ENCODE peak calls at places on chromosome 20, in five cellular contexts. M, L, R, K and Q are unnamed samples.

GRCh38 chr20:13839421-13840092 is 54.7 kb downstream of the NDUFAF5 start:
- DNase-seq in R (no peak), L (peak), K (no peak), M (no peak), Q (no peak)

GRCh38 chr20:25056601-25057233 is 1.2 kb downstream of the ACSS1 start:
- DNase-seq in L (no peak), R (no peak), M (no peak), K (no peak), Q (no peak)

GRCh38 chr20:32207626-32208498 is at the start of the genes PLAGL2 and POFUT1:
- DNase-seq in R (peak), K (peak), M (peak), L (peak), Q (peak)

GRCh38 chr20:48818481-48818987 is 9.3 kb downstream of the PREX1 start:
- DNase-seq in R (no peak), M (no peak), K (no peak), L (no peak), Q (no peak)

GRCh38 chr20:3980260-3981131 is 34.9 kb downstream of the RNF24 start:
- DNase-seq in M (no peak), K (no peak), L (peak), R (peak), Q (no peak)

GRCh38 chr20:31497838-31498540 is 16.3 kb upstream of the HM13 start:
- DNase-seq in R (no peak), L (peak), M (peak), K (peak), Q (no peak)

GRCh38 chr20:35555951-35556645 is 14.2 kb downstream of the ERGIC3 start:
- DNase-seq in K (no peak), L (no peak), M (peak), R (no peak), Q (peak)

GRCh38 chr20:55530763-55531162 is 474.6 kb downstream of the CBLN4 start:
- DNase-seq in M (no peak), L (no peak), R (no peak), K (no peak), Q (no peak)

GRCh38 chr20:25079171-25079570 is 2.8 kb downstream of the VSX1 start:
- DNase-seq in L (no peak), K (no peak), M (no peak), R (no peak), Q (peak)

GRCh38 chr20:47357296-47358051 is 975 bp upstream of the ZMYND8 start:
- DNase-seq in L (peak), R (peak), M (peak), K (peak), Q (peak)

GRCh38 chr20:62651285-62652021 is 9.2 kb downstream of the SLCO4A1 start:
- DNase-seq in M (peak), R (no peak), K (no peak), L (peak), Q (no peak)

GRCh38 chr20:57187068-57187634 is 79.3 kb downstream of the BMP7 start:
- DNase-seq in M (no peak), L (no peak), R (no peak), K (no peak), Q (no peak)

GRCh38 chr20:53142225-53142624 is 170.1 kb downstream of the TSHZ2 start:
- DNase-seq in K (no peak), M (no peak), R (no peak), L (no peak), Q (no peak)

GRCh38 chr20:50434653-50435396 is 75.4 kb upstream of the PTPN1 start:
- DNase-seq in K (no peak), R (no peak), L (peak), M (no peak), Q (peak)

GRCh38 chr20:23654722-23655121 is 17.0 kb upstream of the CST3 start:
- DNase-seq in L (no peak), M (no peak), R (no peak), K (no peak), Q (no peak)

GRCh38 chr20:64056889-64057627 is 5.9 kb upstream of the TCEA2 start:
- DNase-seq in R (no peak), M (no peak), K (no peak), L (no peak), Q (peak)

GRCh38 chr20:48298851-48299484 is 513.7 kb upstream of the SULF2 start:
- DNase-seq in K (peak), L (peak), M (no peak), R (peak), Q (peak)

GRCh38 chr20:50281831-50282591 is 91.4 kb downstream of the CEBPB start:
- DNase-seq in L (no peak), K (no peak), R (no peak), M (no peak), Q (no peak)

GRCh38 chr20:59356662-59357061 is 56.3 kb downstream of the EDN3 start:
- DNase-seq in M (no peak), R (no peak), L (no peak), K (no peak), Q (no peak)

GRCh38 chr20:40760399-40760798 is 71.4 kb upstream of the MAFB start:
- DNase-seq in M (no peak), R (no peak), L (no peak), K (no peak), Q (no peak)

GRCh38 chr20:728022-728944 is 40.0 kb downstream of the SLC52A3 start:
- DNase-seq in M (no peak), K (no peak), L (peak), R (peak), Q (no peak)

GRCh38 chr20:52192296-52193007 is 873 bp upstream of the ZFP64 start:
- DNase-seq in L (no peak), R (peak), K (peak), M (peak), Q (no peak)

GRCh38 chr20:35066194-35066593 is 26.4 kb downstream of the TRPC4AP start:
- DNase-seq in K (no peak), M (no peak), R (no peak), L (no peak), Q (no peak)

GRCh38 chr20:9617940-9618339 is 103.5 kb downstream of the LAMP5 start:
- DNase-seq in M (no peak), R (peak), K (peak), L (peak), Q (no peak)

GRCh38 chr20:42915081-42915480 is 274.6 kb downstream of the PTPRT start:
- DNase-seq in M (no peak), K (no peak), R (no peak), L (no peak), Q (no peak)

GRCh38 chr20:50794181-50794845 is 548 bp upstream of the BCAS4 start:
- DNase-seq in R (no peak), L (no peak), K (no peak), M (no peak), Q (peak)

GRCh38 chr20:21230686-21231085 is 72.4 kb upstream of the XRN2 start:
- DNase-seq in L (peak), M (no peak), K (no peak), R (no peak), Q (no peak)

GRCh38 chr20:50957798-50958732 is at the start of gene DPM1:
- DNase-seq in K (no peak), L (peak), M (peak), R (peak), Q (peak)

GRCh38 chr20:47453167-47453782 is 48.4 kb upstream of the NCOA3 start:
- DNase-seq in M (peak), R (peak), K (peak), L (peak), Q (peak)

GRCh38 chr20:10633708-10634107 is 40.1 kb downstream of the JAG1 start:
- DNase-seq in M (no peak), R (no peak), K (no peak), L (no peak), Q (no peak)
- H3K27ac ChIP-seq in M (peak), R (no peak), K (no peak), L (no peak), Q (peak)

GRCh38 chr20:58307270-58307669 is 2.2 kb upstream of the RAB22A start:
- DNase-seq in R (no peak), M (no peak), L (no peak), K (no peak), Q (no peak)

GRCh38 chr20:58309607-58310290 is at the start of gene RAB22A:
- DNase-seq in M (peak), R (peak), L (peak), K (peak), Q (peak)

GRCh38 chr20:58308680-58309527 is 611 bp upstream of the RAB22A start:
- DNase-seq in K (no peak), M (peak), R (peak), L (peak), Q (peak)

GRCh38 chr20:58306421-58307261 is 2.9 kb upstream of the RAB22A start:
- DNase-seq in L (peak), R (peak), K (no peak), M (peak), Q (no peak)

GRCh38 chr20:58308290-58308679 is 1.2 kb upstream of the RAB22A start:
- DNase-seq in L (no peak), R (no peak), K (no peak), M (no peak), Q (no peak)
- H3K27ac ChIP-seq in L (no peak), R (no peak), K (no peak), M (no peak), Q (peak)

DNA sequence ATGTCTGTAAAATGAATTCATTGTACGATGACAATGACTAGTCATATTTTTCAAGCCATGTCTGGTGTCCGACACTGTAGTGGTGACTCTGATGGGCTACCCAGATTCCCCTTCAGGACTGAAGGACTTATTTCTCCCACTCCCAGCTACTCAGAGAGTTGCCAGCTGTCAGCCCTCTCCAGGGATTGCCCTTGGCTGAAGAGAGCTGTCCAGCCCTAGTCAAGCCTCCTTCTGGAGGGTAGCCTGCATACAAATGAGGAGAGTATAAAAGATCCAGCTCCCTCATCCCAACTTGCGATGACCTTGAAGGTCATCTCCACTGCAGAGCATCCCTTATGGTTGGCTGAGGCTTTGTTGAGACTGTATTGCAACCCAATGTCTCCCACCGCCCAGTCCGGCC is 29.9 kb downstream of the JPH2 start:
- DNase-seq in K (no peak), M (no peak), R (no peak), L (no peak), Q (no peak)
- H3K27ac ChIP-seq in K (no peak), M (peak), R (no peak), L (no peak), Q (no peak)

DNA sequence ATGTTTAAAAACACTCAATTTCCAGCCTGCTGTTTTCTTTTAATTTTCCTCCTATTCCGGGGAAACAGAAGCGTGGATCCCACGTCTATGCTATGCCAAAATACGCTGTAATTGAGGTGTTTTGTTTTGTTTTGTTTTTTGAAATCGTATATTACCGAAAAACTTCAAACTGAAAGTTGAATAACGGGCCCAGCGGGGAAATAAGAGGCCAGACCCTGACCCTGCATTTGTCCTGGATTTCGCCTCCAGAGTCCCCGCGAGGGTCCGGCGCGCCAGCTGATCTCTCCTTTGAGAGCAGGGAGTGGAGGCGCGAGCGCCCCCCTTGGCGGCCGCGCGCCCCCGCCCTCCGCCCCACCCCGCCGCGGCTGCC is 335 bp upstream of the BMP2 start:
- DNase-seq in M (no peak), R (no peak), L (no peak), K (no peak), Q (peak)
- H3K27ac ChIP-seq in M (no peak), R (no peak), L (no peak), K (no peak), Q (peak)

GRCh38 chr20:45595235-45595634 is 16.2 kb upstream of the WFDC8 start:
- DNase-seq in M (no peak), L (no peak), K (no peak), R (no peak), Q (no peak)
- H3K27ac ChIP-seq in M (no peak), L (no peak), K (no peak), R (no peak), Q (no peak)

DNA sequence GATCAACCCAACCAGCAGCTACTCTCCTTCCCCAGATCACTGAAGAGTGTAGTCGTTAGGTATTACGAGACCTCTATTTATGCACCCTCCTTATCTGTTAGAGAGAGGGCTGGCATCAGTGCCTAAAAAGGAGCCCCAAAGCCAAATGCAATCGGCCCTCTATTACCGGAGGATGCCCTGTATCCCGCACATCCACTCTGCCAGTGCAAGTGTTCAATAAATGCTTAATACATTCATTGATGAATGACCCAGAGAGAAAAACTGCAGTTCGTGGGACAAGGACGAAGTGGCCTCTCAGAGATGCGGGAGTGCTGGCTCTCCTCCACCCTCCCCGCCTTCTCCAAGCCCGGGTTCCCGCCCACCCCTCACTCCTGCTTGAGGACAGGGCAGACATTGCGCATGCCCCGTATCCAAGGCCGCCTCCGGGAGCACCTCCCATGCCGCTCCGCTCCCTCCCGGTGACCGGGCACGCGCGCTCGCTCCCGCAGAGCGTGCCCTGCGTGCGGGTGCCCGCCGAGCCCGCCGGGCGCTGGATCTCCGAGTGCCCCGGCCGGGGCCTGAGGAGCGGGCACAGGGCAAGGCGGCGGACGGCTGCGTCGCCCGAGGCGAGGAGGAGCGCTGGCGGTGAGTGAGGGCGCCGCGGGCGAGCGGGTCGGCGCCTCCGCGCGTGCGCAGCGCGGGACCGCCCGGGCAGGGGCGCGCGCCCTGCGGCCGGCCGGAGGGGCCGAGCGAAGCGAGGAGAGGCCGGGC is 27.2 kb upstream of the BTBD3 start:
- DNase-seq in L (peak), M (peak), K (peak), R (peak), Q (peak)
- H3K27ac ChIP-seq in L (peak), M (peak), K (peak), R (peak), Q (peak)

GRCh38 chr20:15931897-15932296 is 641.4 kb downstream of the KIF16B start:
- DNase-seq in M (no peak), L (no peak), R (no peak), K (no peak), Q (no peak)

GRCh38 chr20:15938847-15939246 is 634.4 kb downstream of the KIF16B start:
- DNase-seq in M (no peak), L (no peak), R (no peak), K (no peak), Q (no peak)

GRCh38 chr20:15940127-15940526 is 633.1 kb downstream of the KIF16B start:
- DNase-seq in L (no peak), R (no peak), M (no peak), K (no peak), Q (no peak)

GRCh38 chr20:15942130-15942529 is 631.1 kb downstream of the KIF16B start:
- DNase-seq in M (no peak), L (no peak), K (no peak), R (no peak), Q (peak)

DNA sequence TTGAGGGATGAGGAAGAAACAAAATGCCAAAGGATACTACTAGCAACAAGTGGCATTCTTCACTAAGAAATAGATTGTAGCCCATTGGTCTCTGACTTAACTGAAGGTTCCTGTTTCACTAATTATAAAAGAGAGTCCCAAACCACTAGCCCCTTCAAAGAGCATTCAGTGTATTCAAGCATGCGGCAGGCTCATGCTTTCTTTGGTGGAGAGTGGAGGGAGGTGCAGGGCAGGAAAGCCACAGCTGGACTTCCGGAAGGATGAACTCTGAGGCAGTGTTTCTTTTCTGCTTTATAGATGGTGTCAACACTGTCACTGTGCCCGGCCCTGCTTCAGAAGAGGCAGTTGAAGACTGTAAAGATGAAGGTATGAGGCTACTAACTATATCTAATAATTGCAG is 636.1 kb downstream of the KIF16B start:
- DNase-seq in L (no peak), R (no peak), K (no peak), M (no peak), Q (no peak)
- H3K27ac ChIP-seq in L (no peak), R (no peak), K (no peak), M (no peak), Q (no peak)

GRCh38 chr20:44219791-44220190 is 9.2 kb upstream of the OSER1 start:
- DNase-seq in R (no peak), L (no peak), K (no peak), M (no peak), Q (no peak)
- H3K27ac ChIP-seq in R (no peak), L (no peak), K (no peak), M (no peak), Q (no peak)

DNA sequence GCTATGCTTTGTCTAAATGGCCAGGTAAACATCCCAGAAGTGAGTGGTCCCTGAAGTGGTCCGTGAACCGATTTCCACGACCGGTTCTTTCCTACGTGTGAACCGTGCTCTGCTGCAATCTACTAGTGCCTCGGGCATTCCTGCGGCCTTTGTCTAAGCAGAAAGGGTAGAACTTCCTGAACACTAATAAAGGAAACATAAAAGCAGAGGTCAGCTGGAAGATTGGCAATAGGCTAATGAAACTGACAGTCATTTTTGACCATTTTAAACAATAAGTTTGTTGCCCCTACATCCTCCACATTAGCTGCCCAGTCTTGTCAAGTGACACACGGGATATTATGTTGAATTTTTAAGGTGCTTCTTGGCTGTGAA is 410.0 kb downstream of the PLCB1 start:
- DNase-seq in M (no peak), K (no peak), L (no peak), R (no peak), Q (no peak)
- H3K27ac ChIP-seq in M (no peak), K (no peak), L (no peak), R (no peak), Q (no peak)

GRCh38 chr20:38460040-38460623 is 12.5 kb upstream of the RALGAPB start:
- DNase-seq in K (peak), R (peak), M (no peak), L (peak), Q (no peak)
- H3K27ac ChIP-seq in K (peak), R (peak), M (no peak), L (no peak), Q (peak)